ENCODE peak calls at places on chromosomes 13 and 19, in nine cellular contexts. V is mesendoderm; X is sciatic nerve; I is cardiac fibroblast; P is activated CD4-positive, alpha-beta memory T cell treated with anti-CD3 and anti-CD28 coated beads, Interleukin-2, amount 10 ng/mL, durations not matched to agents 7 days and 5 days; D is kidney glomerular epithelial cell; O is D341Med; S is Right ventricle myocardium superior; M is H54. N is an unnamed sample.

GRCh38 chr13:98307744-98308524 is 130.9 kb upstream of the RNF113B start:
- DNase-seq in I (peak; percentile 41), V (peak; percentile 54), M (no peak), D (no peak), P (no peak), S (no peak), X (no peak), O (no peak), N (no peak)

GRCh38 chr13:63288576-63288975 is 1872.9 kb upstream of the PCDH20 start:
- DNase-seq in O (no peak), D (no peak), P (no peak), M (no peak), S (no peak), V (no peak), I (peak; percentile 12), X (no peak), N (no peak)

GRCh38 chr19:45047188-45047797 is 8.4 kb downstream of the CLASRP start:
- DNase-seq in V (no peak), S (no peak), D (no peak), P (no peak), M (no peak), X (no peak), I (no peak), O (no peak), N (no peak)

GRCh38 chr19:50415661-50416033 is 3.1 kb upstream of the SPIB start:
- DNase-seq in V (no peak), M (no peak), D (no peak), X (no peak), O (no peak), P (no peak), S (peak; percentile 59), I (no peak), N (no peak)

GRCh38 chr19:11152318-11153062 is 3.1 kb downstream of the SPC24 start:
- DNase-seq in P (no peak), S (peak; percentile 82), X (peak; percentile 72), O (no peak), M (peak; percentile 44), V (no peak), I (peak; percentile 83), D (peak; percentile 52), N (no peak)

GRCh38 chr13:37878496-37878895 is 8.9 kb upstream of the TRPC4 start:
- DNase-seq in O (no peak), P (no peak), S (no peak), I (peak; percentile 39), X (no peak), V (no peak), D (no peak), M (no peak), N (no peak)

GRCh38 chr13:99984463-99985242 is 3.1 kb downstream of the ZIC2 start:
- DNase-seq in D (no peak), O (no peak), M (no peak), S (no peak), V (peak; percentile 92), I (no peak), X (no peak), P (no peak), N (no peak)

GRCh38 chr13:30880151-30880551 is 25.9 kb upstream of the MEDAG start:
- DNase-seq in M (no peak), S (no peak), P (no peak), I (peak; percentile 64), V (no peak), D (no peak), O (no peak), X (no peak), N (no peak)

GRCh38 chr13:40438022-40438692 is 228.3 kb downstream of the FOXO1 start:
- DNase-seq in O (no peak), M (no peak), I (peak; percentile 48), D (no peak), V (no peak), S (no peak), P (no peak), X (no peak), N (no peak)

GRCh38 chr13:47288546-47288945 is 391.7 kb upstream of the HTR2A start:
- DNase-seq in O (no peak), M (no peak), I (no peak), D (no peak), S (no peak), V (no peak), P (no peak), X (no peak), N (no peak)

GRCh38 chr19:7900931-7901330 is 2.7 kb upstream of the MAP2K7 start:
- DNase-seq in X (no peak), I (no peak), M (no peak), V (no peak), S (no peak), D (no peak), O (no peak), P (no peak), N (no peak)

GRCh38 chr13:104953588-104953987 is 1581.9 kb downstream of the EFNB2 start:
- DNase-seq in P (no peak), X (no peak), O (no peak), D (no peak), S (no peak), V (no peak), M (no peak), I (peak; percentile 65), N (no peak)

GRCh38 chr19:11722414-11722813 is 16.3 kb downstream of the ZNF823 start:
- DNase-seq in D (no peak), P (no peak), X (no peak), V (no peak), O (no peak), M (no peak), I (peak; percentile 15), S (no peak), N (no peak)

GRCh38 chr19:30222993-30223865 is 149.0 kb upstream of the ZNF536 start:
- DNase-seq in P (no peak), X (no peak), D (no peak), S (no peak), M (no peak), O (no peak), I (no peak), V (peak; percentile 48), N (no peak)

GRCh38 chr13:37869506-37869755 is 141 bp downstream of the TRPC4 start:
- DNase-seq in M (no peak), V (peak; percentile 62), S (no peak), O (peak; percentile 22), I (no peak), D (no peak), X (no peak), P (no peak), N (no peak)

GRCh38 chr19:49409441-49410029 is 13.7 kb downstream of the PTH2 start:
- DNase-seq in P (peak; percentile 58), I (no peak), X (no peak), M (no peak), S (no peak), O (no peak), V (no peak), D (no peak), N (no peak)

GRCh38 chr13:27533155-27533643 is 82.8 kb upstream of the MTIF3 start:
- DNase-seq in V (peak; percentile 75), P (peak; percentile 46), O (peak; percentile 81), M (peak; percentile 55), S (peak; percentile 90), I (peak; percentile 81), X (peak; percentile 91), D (peak; percentile 70), N (peak; percentile 19)

GRCh38 chr19:12112701-12113100 is 27.4 kb downstream of the ZNF20 start:
- DNase-seq in V (no peak), O (no peak), X (no peak), S (no peak), P (no peak), M (no peak), I (no peak), D (no peak), N (no peak)

GRCh38 chr19:14138576-14139265 is 2.3 kb upstream of the ASF1B start:
- DNase-seq in O (no peak), I (peak; percentile 57), S (peak; percentile 39), P (no peak), D (peak; percentile 73), X (no peak), M (no peak), V (no peak), N (no peak)

GRCh38 chr13:79455331-79455730 is 25.6 kb upstream of the NDFIP2 start:
- DNase-seq in D (no peak), V (peak; percentile 75), X (no peak), P (no peak), O (no peak), M (no peak), S (no peak), I (peak; percentile 63), N (no peak)

GRCh38 chr19:57233207-57233606 is 2.4 kb downstream of the AURKC start:
- DNase-seq in P (no peak), X (no peak), V (no peak), I (no peak), S (no peak), D (no peak), M (no peak), O (no peak), N (no peak)

GRCh38 chr13:99303863-99304521 is 3.2 kb downstream of the GPR183 start:
- DNase-seq in M (no peak), S (no peak), X (no peak), V (no peak), O (no peak), I (no peak), P (peak; percentile 74), D (no peak), N (no peak)

GRCh38 chr13:38686635-38687245 is at the start of gene FREM2:
- DNase-seq in P (no peak), X (peak; percentile 59), V (peak; percentile 98), I (peak; percentile 4), O (peak; percentile 91), M (no peak), S (peak; percentile 37), D (peak; percentile 43), N (peak; percentile 54)

GRCh38 chr19:23286477-23286876 is 36.3 kb upstream of the ZNF724 start:
- DNase-seq in O (no peak), I (no peak), S (no peak), D (no peak), V (peak; percentile 57), X (no peak), P (no peak), M (no peak), N (no peak)

GRCh38 chr19:54851353-54851752 is 1.1 kb downstream of the KIR3DL2 start:
- DNase-seq in M (no peak), X (no peak), D (no peak), V (no peak), I (no peak), P (no peak), O (no peak), S (no peak), N (no peak)

GRCh38 chr19:5193192-5193591 is 147.4 kb downstream of the PTPRS start:
- DNase-seq in I (no peak), V (peak; percentile 37), O (no peak), M (no peak), D (no peak), S (no peak), X (no peak), P (no peak), N (no peak)

GRCh38 chr19:1252221-1252817 is 3.9 kb downstream of the MIDN start:
- DNase-seq in I (peak; percentile 98), O (no peak), M (peak; percentile 71), X (peak; percentile 92), V (peak; percentile 72), D (peak; percentile 75), P (peak; percentile 70), S (peak; percentile 94), N (no peak)

GRCh38 chr19:17797397-17798201 is 2.7 kb downstream of the B3GNT3 start:
- DNase-seq in P (peak; percentile 36), I (peak; percentile 31), X (no peak), D (no peak), V (no peak), M (peak; percentile 89), O (no peak), S (no peak), N (no peak)

GRCh38 chr13:97566907-97567306 is 132.9 kb downstream of the RAP2A start:
- DNase-seq in S (no peak), P (no peak), X (no peak), I (no peak), M (no peak), V (no peak), D (no peak), O (no peak), N (no peak)

GRCh38 chr19:3687774-3688706 is 12.2 kb downstream of the PIP5K1C start:
- DNase-seq in S (no peak), V (peak; percentile 58), P (peak; percentile 40), O (no peak), M (no peak), D (no peak), I (no peak), X (no peak), N (no peak)

GRCh38 chr19:1864480-1865171 is 1.2 kb upstream of the KLF16 start:
- DNase-seq in D (peak; percentile 2), O (peak; percentile 85), I (peak; percentile 57), M (peak; percentile 88), V (peak; percentile 83), P (peak; percentile 67), X (peak; percentile 89), S (peak; percentile 89), N (no peak)

N was measured in kidney epithelial cell.